ENCODE peak calls at places on chromosomes 13 and 19, in seven cellular contexts. F is psoas muscle, J is IMR-90, K is tibial nerve, N is ascending aorta, X is body of pancreas, I is PC-3. D is an unnamed sample.
A peak's percentile ranks its signal among the peaks of the same experiment; 100 is the strongest.

GRCh38 chr13:100694722-100695644 is 20.4 kb upstream of the TMTC4 start:
- DNase-seq in I (peak; percentile 58), F (no peak), J (peak; percentile 38), X (peak; percentile 34), K (no peak), N (no peak), D (no peak)

GRCh38 chr13:50409186-50409585 is 393.9 kb downstream of the KCNRG start:
- DNase-seq in X (no peak), N (no peak), I (no peak), F (no peak), J (no peak), K (no peak), D (no peak)

GRCh38 chr19:33520844-33521479 is 629 bp downstream of the PEPD start:
- DNase-seq in I (no peak), K (no peak), J (no peak), F (no peak), X (no peak), N (no peak), D (no peak)

GRCh38 chr13:111372651-111373425 is 52.4 kb downstream of the TEX29 start:
- DNase-seq in F (no peak), K (no peak), J (no peak), I (no peak), N (no peak), X (no peak), D (no peak)

GRCh38 chr13:79874396-79875360 is 393.7 kb downstream of the NDFIP2 start:
- DNase-seq in N (no peak), K (no peak), I (no peak), J (peak; percentile 48), X (no peak), F (no peak), D (no peak)

GRCh38 chr13:25943666-25944065 is 108.2 kb downstream of the SHISA2 start:
- DNase-seq in J (no peak), F (no peak), N (no peak), K (no peak), X (no peak), I (no peak), D (no peak)

GRCh38 chr13:65990684-65991083 is 1239.5 kb downstream of the PCDH9 start:
- DNase-seq in F (no peak), X (no peak), J (no peak), N (no peak), I (no peak), K (no peak), D (no peak)

GRCh38 chr13:108985166-108985565 is 355.8 kb downstream of the MYO16 start:
- DNase-seq in N (no peak), X (no peak), K (no peak), F (no peak), I (no peak), J (no peak), D (no peak)

GRCh38 chr19:33311326-33311682 is 9.0 kb upstream of the CEBPA start:
- DNase-seq in J (no peak), X (peak; percentile 72), F (peak; percentile 59), I (peak; percentile 16), K (no peak), N (no peak), D (no peak)

GRCh38 chr19:14559916-14560775 is 11.7 kb downstream of the NDUFB7 start:
- DNase-seq in X (no peak), N (no peak), I (no peak), J (no peak), K (no peak), F (peak; percentile 90), D (peak; percentile 85)
- H3K4me1 ChIP-seq in X (peaks cover 23% of the 10 kb centered on the region), N (peaks cover 9% of the 10 kb centered on the region), I (no peaks in the 10 kb centered on the region), J (peaks cover 8% of the 10 kb centered on the region), K (peaks cover 65% of the 10 kb centered on the region), F (peaks cover 44% of the 10 kb centered on the region), D (peaks cover 69% of the 10 kb centered on the region)

GRCh38 chr19:6238643-6239281 is 41.0 kb downstream of the MLLT1 start:
- DNase-seq in K (no peak), X (peak; percentile 37), F (peak; percentile 88), J (peak; percentile 34), I (peak; percentile 46), N (no peak), D (peak; percentile 88)
- H3K4me1 ChIP-seq in K (peaks cover 98% of the 10 kb centered on the region), X (peaks cover 72% of the 10 kb centered on the region), F (peaks cover 77% of the 10 kb centered on the region), J (peaks cover 28% of the 10 kb centered on the region), I (peaks cover 29% of the 10 kb centered on the region), N (peaks cover 19% of the 10 kb centered on the region), D (peaks cover 73% of the 10 kb centered on the region)

DNA sequence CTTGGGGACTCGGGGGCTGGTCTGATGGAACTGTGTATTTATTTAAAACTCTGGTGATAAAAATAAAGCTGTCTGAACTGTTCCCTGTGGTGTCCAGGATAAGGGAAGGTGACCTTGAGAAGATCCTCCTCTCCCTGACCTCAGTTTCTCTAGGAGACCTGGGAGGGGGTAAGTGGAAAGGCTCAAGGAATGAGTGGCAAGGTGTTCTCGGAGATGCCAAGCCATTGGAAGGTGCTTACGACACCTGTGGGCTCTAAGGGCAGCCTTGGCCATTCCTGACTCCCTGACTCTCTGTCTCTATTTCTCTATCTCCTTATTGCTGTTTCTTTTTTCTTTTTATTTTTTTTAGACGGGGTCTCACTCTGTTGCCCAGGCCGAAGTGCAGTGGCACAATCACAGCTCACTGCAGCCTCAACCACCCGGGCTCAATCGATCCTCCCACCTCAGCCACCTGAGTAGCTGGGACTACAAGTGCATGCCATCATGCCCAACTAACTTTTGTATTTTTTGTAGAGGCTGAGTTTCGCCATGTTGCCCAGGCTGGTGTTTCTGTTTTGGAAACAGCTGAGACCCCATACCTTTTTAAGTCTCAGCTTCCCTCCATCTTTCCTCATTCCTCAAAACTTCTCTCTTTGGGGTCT is 3.3 kb downstream of the GDF15 start:
- DNase-seq in F (no peak), X (no peak), N (no peak), I (no peak), J (no peak), K (no peak), D (no peak)
- H3K4me1 ChIP-seq in F (peaks cover 8% of the 10 kb centered on the region), X (peaks cover 49% of the 10 kb centered on the region), N (peaks cover 3% of the 10 kb centered on the region), I (peaks cover 6% of the 10 kb centered on the region), J (peaks cover 9% of the 10 kb centered on the region), K (peaks cover 33% of the 10 kb centered on the region), D (peaks cover 9% of the 10 kb centered on the region)

GRCh38 chr19:3398900-3399278 is 32.5 kb downstream of the NFIC start:
- DNase-seq in F (no peak), J (no peak), X (no peak), K (peak; percentile 39), N (no peak), I (no peak), D (no peak)
- H3K4me1 ChIP-seq in F (peaks cover 68% of the 10 kb centered on the region), J (peaks cover 22% of the 10 kb centered on the region), X (peaks cover 80% of the 10 kb centered on the region), K (peaks cover 73% of the 10 kb centered on the region), N (peaks cover 16% of the 10 kb centered on the region), I (no peaks in the 10 kb centered on the region), D (peaks cover 52% of the 10 kb centered on the region)

GRCh38 chr13:40973409-40973808 is 45.7 kb downstream of the ELF1 start:
- DNase-seq in X (no peak), F (no peak), N (no peak), I (no peak), J (no peak), K (no peak), D (no peak)
- H3K4me1 ChIP-seq in X (peaks cover 90% of the 10 kb centered on the region), F (peaks cover 62% of the 10 kb centered on the region), N (no peaks in the 10 kb centered on the region), I (peaks cover 8% of the 10 kb centered on the region), J (peaks cover 3% of the 10 kb centered on the region), K (peaks cover 100% of the 10 kb centered on the region), D (peaks cover 92% of the 10 kb centered on the region)

GRCh38 chr19:11195681-11196080 is 1.7 kb downstream of the KANK2 start:
- DNase-seq in F (no peak), X (no peak), J (no peak), K (no peak), N (no peak), I (no peak), D (no peak)
- H3K4me1 ChIP-seq in F (peaks cover 16% of the 10 kb centered on the region), X (peaks cover 55% of the 10 kb centered on the region), J (peaks cover 17% of the 10 kb centered on the region), K (peaks cover 77% of the 10 kb centered on the region), N (peaks cover 27% of the 10 kb centered on the region), I (peaks cover 18% of the 10 kb centered on the region), D (peaks cover 33% of the 10 kb centered on the region)

DNA sequence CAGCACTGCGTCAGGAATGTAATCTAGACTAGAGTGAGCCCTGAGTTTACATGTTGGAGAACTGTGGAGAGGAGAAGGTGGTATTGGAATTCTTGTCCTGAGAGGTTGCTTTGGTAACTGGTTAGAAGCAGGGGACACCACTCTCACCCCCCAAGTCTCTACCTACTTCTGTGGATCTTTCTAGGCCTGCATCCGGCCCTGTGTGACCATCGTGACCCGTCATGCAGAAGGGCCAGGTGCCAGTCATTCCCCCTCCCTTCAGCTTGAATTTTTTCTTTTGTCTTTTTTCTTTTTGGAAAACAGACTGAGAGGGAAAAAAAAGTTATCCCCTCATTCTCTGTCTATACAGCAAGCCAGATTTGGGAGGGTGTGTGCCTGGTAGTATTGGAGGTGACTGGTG is 31.8 kb downstream of the NFIX start:
- DNase-seq in K (no peak), J (no peak), I (no peak), X (no peak), N (no peak), F (no peak), D (no peak)
- H3K4me1 ChIP-seq in K (peaks cover 92% of the 10 kb centered on the region), J (peaks cover 30% of the 10 kb centered on the region), I (peaks cover 47% of the 10 kb centered on the region), X (peaks cover 58% of the 10 kb centered on the region), N (peaks cover 11% of the 10 kb centered on the region), F (peaks cover 89% of the 10 kb centered on the region), D (peaks cover 80% of the 10 kb centered on the region)

DNA sequence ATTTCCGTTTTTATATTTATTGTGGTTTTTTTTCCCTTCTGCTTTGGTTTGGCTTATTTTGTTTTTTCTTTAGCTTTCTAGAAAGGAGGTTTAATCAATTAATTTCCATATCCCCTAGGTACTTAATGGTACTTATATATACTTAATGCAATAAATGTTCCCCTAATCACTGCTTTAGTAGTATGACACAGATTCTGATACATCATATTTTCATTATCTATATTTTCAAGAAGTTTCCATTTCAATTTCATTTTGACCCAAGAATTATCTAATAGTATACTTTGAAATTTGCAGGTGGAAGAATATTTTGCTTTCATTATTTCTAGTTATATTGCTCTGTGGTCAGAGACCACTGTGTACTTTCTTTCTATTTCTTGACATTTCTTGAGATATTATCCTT is 66.6 kb upstream of the STK24 start:
- DNase-seq in X (no peak), J (no peak), K (no peak), I (no peak), N (no peak), F (no peak), D (no peak)
- H3K4me1 ChIP-seq in X (peaks cover 9% of the 10 kb centered on the region), J (no peaks in the 10 kb centered on the region), K (no peaks in the 10 kb centered on the region), I (peaks cover 4% of the 10 kb centered on the region), N (no peaks in the 10 kb centered on the region), F (no peaks in the 10 kb centered on the region), D (no peaks in the 10 kb centered on the region)

DNA sequence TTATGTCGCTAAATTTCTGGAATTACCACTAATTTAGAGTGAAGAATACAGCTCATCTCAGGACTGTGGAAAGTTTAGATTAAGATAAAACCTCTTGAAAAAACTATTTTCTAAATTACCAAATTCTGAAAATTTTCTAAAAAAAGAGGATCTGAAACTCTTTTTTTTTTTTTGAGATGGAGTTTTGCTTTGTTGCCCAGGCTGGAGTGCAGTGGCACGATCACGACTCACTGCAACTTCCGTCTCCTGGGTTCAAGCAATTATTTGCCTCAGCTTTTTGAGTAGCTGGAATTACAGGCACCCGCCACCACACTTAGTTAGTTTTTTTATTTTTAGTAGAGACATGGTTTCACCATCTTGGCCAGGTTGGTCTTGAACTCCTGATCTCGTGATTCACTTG is 16.6 kb upstream of the ZNF253 start:
- DNase-seq in X (no peak), N (no peak), I (no peak), F (no peak), J (no peak), K (no peak), D (no peak)
- H3K4me1 ChIP-seq in X (no peaks in the 10 kb centered on the region), N (no peaks in the 10 kb centered on the region), I (no peaks in the 10 kb centered on the region), F (no peaks in the 10 kb centered on the region), J (no peaks in the 10 kb centered on the region), K (no peaks in the 10 kb centered on the region), D (no peaks in the 10 kb centered on the region)

D was measured in gastrocnemius medialis.